ENCODE peak calls at places on chromosomes 3 and 15, in four cellular contexts. A, X, H and D are unnamed samples.

GRCh38 chr3:13718000-13718399 is 161.9 kb downstream of the WNT7A start:
- DNase-seq in A (no peak), X (no peak), H (peak), D (no peak)

GRCh38 chr15:67685716-67686115 is 139.6 kb upstream of the SKOR1 start:
- DNase-seq in H (no peak), A (no peak), X (no peak), D (no peak)

GRCh38 chr3:51975857-51976549 is 1.1 kb downstream of the ABHD14A start:
- DNase-seq in X (peak), H (peak), A (peak), D (no peak)

GRCh38 chr3:30461311-30461710 is 145.1 kb upstream of the TGFBR2 start:
- DNase-seq in A (no peak), H (no peak), X (no peak), D (no peak)

GRCh38 chr15:99312794-99313193 is 61.5 kb downstream of the LRRC28 start:
- DNase-seq in X (no peak), H (no peak), A (no peak), D (no peak)

GRCh38 chr15:36501063-36501678 is 78.3 kb upstream of the CDIN1 start:
- DNase-seq in H (no peak), A (no peak), X (peak), D (no peak)

GRCh38 chr15:57495037-57495436 is 96.7 kb upstream of the MYZAP start:
- DNase-seq in A (no peak), H (no peak), X (no peak), D (no peak)

GRCh38 chr15:43881944-43882343 is 55.1 kb downstream of the WDR76 start:
- DNase-seq in H (no peak), A (no peak), X (no peak), D (no peak)

GRCh38 chr3:41026394-41027177 is 172.7 kb upstream of the CTNNB1 start:
- DNase-seq in H (no peak), X (peak), A (no peak), D (no peak)

GRCh38 chr15:66292261-66293084 is 895 bp upstream of the DIS3L start:
- DNase-seq in H (no peak), X (no peak), A (no peak), D (no peak)

GRCh38 chr3:27340524-27340923 is 28.7 kb downstream of the NEK10 start:
- DNase-seq in X (no peak), A (no peak), H (no peak), D (no peak)

GRCh38 chr3:150309557-150309956 is 98.5 kb upstream of the TSC22D2 start:
- DNase-seq in X (no peak), A (no peak), H (no peak), D (no peak)

GRCh38 chr15:50390549-50391264 is 33.5 kb upstream of the USP8 start:
- DNase-seq in X (no peak), A (no peak), H (no peak), D (no peak)

GRCh38 chr15:31472636-31473383 is 146.2 kb downstream of the KLF13 start:
- DNase-seq in H (no peak), A (no peak), X (no peak), D (no peak)

GRCh38 chr3:20250314-20250713 is 64.3 kb upstream of the SGO1 start:
- DNase-seq in X (no peak), A (no peak), H (no peak), D (no peak)

GRCh38 chr3:117281371-117281770 is 571.8 kb downstream of the TUSC7 start:
- DNase-seq in X (no peak), A (no peak), H (no peak), D (no peak)

GRCh38 chr3:53158700-53159414 is 2.2 kb upstream of the PRKCD start:
- DNase-seq in H (no peak), X (no peak), A (no peak), D (no peak)

GRCh38 chr3:72903004-72903403 is 15.2 kb downstream of the GXYLT2 start:
- DNase-seq in X (peak), H (no peak), A (no peak), D (no peak)

GRCh38 chr3:189637755-189638154 is 6.6 kb downstream of the TP63 start:
- DNase-seq in H (no peak), X (no peak), A (no peak), D (no peak)

GRCh38 chr15:37891754-37892368 is 42.6 kb upstream of the TMCO5A start:
- DNase-seq in X (peak), A (no peak), H (no peak), D (no peak)
- TF ChIP-seq CTCF in X (peak), A (peak), H (peak), D (peak)

DNA sequence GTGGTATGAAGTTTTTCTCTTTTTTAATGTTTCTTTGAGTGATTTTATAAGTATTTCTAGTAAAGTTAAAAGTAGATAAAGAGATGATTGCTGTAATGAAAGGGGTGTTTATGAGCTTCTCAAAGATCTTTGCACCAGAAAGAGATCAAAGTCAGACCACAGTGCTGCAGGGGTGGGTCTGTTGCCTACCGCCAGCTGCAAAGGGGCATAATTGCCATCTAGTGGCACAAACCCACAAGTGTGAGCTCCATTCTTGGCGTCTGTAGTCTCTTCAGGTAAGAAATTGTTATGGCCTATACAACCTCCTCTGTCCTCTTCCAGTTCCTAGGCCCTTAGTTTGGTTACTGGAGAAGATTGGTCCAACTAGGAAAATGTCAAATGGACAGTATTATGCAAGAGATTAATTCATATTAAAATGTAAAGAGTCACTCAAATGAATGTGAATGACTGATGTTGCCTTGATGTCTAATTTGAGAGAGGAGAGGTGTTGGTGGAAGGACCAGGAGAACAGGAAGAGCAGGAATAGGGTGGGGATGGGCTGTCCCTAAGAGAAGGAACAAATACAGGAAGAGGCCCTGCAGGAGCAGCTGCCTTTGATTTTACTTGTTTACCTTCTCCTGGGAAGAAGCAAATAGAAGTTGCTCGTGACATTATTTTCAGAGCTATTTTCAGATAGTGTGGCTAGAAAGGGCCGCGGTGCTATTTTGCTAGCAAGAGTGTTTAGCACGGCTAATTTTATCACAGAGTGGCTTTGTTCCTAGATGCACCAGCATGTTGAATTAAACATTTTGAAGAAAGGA is 53.0 kb upstream of the GSK3B start:
- DNase-seq in X (peak), H (no peak), A (no peak), D (no peak)
- TF ChIP-seq CTCF in X (peak), H (peak), A (no peak), D (no peak)

GRCh38 chr3:132804498-132804897 is 82.3 kb upstream of the NPHP3 start:
- DNase-seq in A (no peak), H (no peak), X (no peak), D (no peak)

GRCh38 chr3:132805071-132805470 is 82.9 kb upstream of the NPHP3 start:
- DNase-seq in X (no peak), A (no peak), H (no peak), D (no peak)

GRCh38 chr3:132800958-132801357 is 78.7 kb upstream of the NPHP3 start:
- DNase-seq in A (no peak), X (no peak), H (no peak), D (no peak)

DNA sequence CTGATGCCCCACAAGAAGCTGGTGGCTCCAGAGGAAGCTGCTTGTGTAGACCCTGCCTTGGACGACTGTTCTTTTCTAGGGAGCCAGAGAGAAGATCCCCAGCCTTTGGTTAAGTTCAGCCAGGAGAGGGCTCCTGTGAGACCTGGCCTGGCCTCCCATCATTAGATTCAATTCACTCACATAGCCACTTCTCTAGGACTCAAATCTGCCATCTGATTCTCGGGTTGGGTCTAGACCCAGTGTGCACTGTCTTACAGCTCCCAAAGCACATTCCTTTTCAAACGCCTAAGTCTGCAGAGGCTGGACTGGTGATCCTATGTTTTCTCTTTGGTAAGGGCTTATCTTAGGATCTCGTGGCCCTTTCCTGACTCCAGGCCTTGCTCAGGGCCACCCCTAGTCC is 81.7 kb upstream of the NPHP3 start:
- DNase-seq in X (peak), H (no peak), A (no peak), D (no peak)
- TF ChIP-seq CTCF in X (peak), H (no peak), A (no peak), D (peak)

GRCh38 chr3:107752202-107752990 is 229.6 kb downstream of the BBX start:
- DNase-seq in A (no peak), H (no peak), X (peak), D (no peak)
- TF ChIP-seq CTCF in A (no peak), H (peak), X (peak), D (peak)

GRCh38 chr15:42737529-42738328 is 801 bp upstream of the CDAN1 start:
- DNase-seq in A (no peak), H (no peak), X (no peak), D (peak)

GRCh38 chr15:42734076-42734672 is 2.8 kb downstream of the CDAN1 start:
- DNase-seq in X (no peak), A (no peak), H (no peak), D (peak)

GRCh38 chr15:42736178-42736792 is 643 bp downstream of the CDAN1 start:
- DNase-seq in A (no peak), X (peak), H (no peak), D (no peak)

GRCh38 chr15:42735382-42736165 is 1.4 kb downstream of the CDAN1 start:
- DNase-seq in X (no peak), H (no peak), A (no peak), D (peak)

GRCh38 chr15:42736793-42737528 is at the start of gene CDAN1:
- DNase-seq in H (peak), X (peak), A (peak), D (peak)
- TF ChIP-seq CTCF in H (no peak), X (no peak), A (no peak), D (no peak)

GRCh38 chr3:157753753-157754152 is 250.5 kb upstream of the VEPH1 start:
- DNase-seq in X (no peak), H (no peak), A (no peak), D (no peak)

GRCh38 chr3:157754415-157754814 is 251.2 kb upstream of the VEPH1 start:
- DNase-seq in H (no peak), X (no peak), A (no peak), D (no peak)

GRCh38 chr3:157752952-157753351 is 249.7 kb upstream of the VEPH1 start:
- DNase-seq in H (no peak), A (no peak), X (no peak), D (no peak)

DNA sequence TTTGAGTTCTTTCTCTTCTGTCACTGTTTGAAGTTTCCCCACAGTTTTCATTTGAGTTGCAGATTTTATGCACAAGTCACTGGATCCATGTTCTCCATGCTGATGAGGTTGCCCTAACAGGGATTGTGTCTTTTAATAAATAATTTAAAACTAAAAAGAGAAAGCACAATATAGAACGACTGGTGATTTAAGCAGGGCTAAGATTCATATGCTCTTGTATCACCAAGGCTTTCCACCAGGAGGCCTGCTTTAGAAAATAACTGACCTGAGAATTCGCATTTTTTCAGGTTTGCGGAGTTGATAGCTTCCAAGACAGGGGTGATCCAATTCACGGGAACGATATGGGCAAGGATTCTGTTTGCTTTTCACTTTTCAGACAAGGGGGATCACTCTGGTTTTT is 252.0 kb upstream of the VEPH1 start:
- DNase-seq in A (no peak), H (no peak), X (no peak), D (no peak)
- TF ChIP-seq CTCF in A (peak), H (no peak), X (peak), D (peak)

GRCh38 chr15:34223904-34224596 is 766 bp upstream of the EMC4 start:
- DNase-seq in X (no peak), A (no peak), H (no peak), D (no peak)
- TF ChIP-seq CTCF in X (no peak), A (no peak), H (no peak), D (no peak)

GRCh38 chr15:92050220-92050898 is 196.9 kb downstream of the SLCO3A1 start:
- DNase-seq in H (no peak), A (no peak), X (no peak), D (no peak)

GRCh38 chr15:92051726-92052125 is 198.2 kb downstream of the SLCO3A1 start:
- DNase-seq in H (no peak), A (no peak), X (no peak), D (no peak)

GRCh38 chr15:92049290-92050008 is 195.9 kb downstream of the SLCO3A1 start:
- DNase-seq in A (no peak), H (no peak), X (no peak), D (no peak)

GRCh38 chr15:92056875-92057274 is 203.4 kb downstream of the SLCO3A1 start:
- DNase-seq in X (no peak), H (no peak), A (no peak), D (no peak)

GRCh38 chr15:92053727-92054316 is 200.3 kb downstream of the SLCO3A1 start:
- DNase-seq in X (no peak), A (no peak), H (no peak), D (no peak)
- TF ChIP-seq CTCF in X (peak), A (peak), H (peak), D (peak)

GRCh38 chr3:140216249-140216648 is 281.3 kb downstream of the CLSTN2 start:
- DNase-seq in X (no peak), H (no peak), A (no peak), D (no peak)
- TF ChIP-seq CTCF in X (no peak), H (peak), A (peak), D (peak)

GRCh38 chr15:90654233-90655124 is 62.7 kb upstream of the BLM start:
- DNase-seq in A (no peak), H (no peak), X (no peak), D (no peak)

GRCh38 chr15:90659481-90659880 is 57.7 kb upstream of the BLM start:
- DNase-seq in H (no peak), X (no peak), A (no peak), D (no peak)

GRCh38 chr15:90664650-90665287 is 52.4 kb upstream of the BLM start:
- DNase-seq in X (no peak), A (peak), H (peak), D (no peak)

GRCh38 chr15:90665288-90666134 is 51.6 kb upstream of the BLM start:
- DNase-seq in A (peak), X (no peak), H (peak), D (no peak)

GRCh38 chr15:90660195-90660995 is 56.8 kb upstream of the BLM start:
- DNase-seq in H (peak), X (peak), A (peak), D (no peak)
- TF ChIP-seq CTCF in H (no peak), X (no peak), A (no peak), D (no peak)